ENCODE peak calls at places on chromosomes 2 and 18, in nine cellular contexts. N is SK-MEL-5; Z is cardiac muscle cell; Q is T1000; U is H7; T is M059J; L is amygdala; O is stomach; V is naive thymus-derived CD8-positive, alpha-beta T cell. F is an unnamed sample.

GRCh38 chr2:54666131-54666637 is 57.3 kb upstream of the EML6 start:
- DNase-seq in N (no peak), Z (peak), Q (no peak), U (no peak), T (peak), L (no peak), O (peak), V (no peak), F (peak)

GRCh38 chr2:144078802-144079386 is 441.0 kb downstream of the ZEB2 start:
- DNase-seq in N (no peak), Z (no peak), Q (no peak), U (no peak), T (no peak), L (no peak), O (no peak), V (no peak), F (no peak)

GRCh38 chr2:217653240-217653639 is 349.6 kb downstream of the TNS1 start:
- DNase-seq in N (peak), Z (peak), Q (peak), U (no peak), T (peak), L (peak), O (no peak), V (no peak), F (peak)

GRCh38 chr18:28015671-28016070 is 161.3 kb downstream of the CDH2 start:
- DNase-seq in N (no peak), Z (no peak), Q (no peak), U (no peak), T (no peak), L (no peak), O (no peak), V (no peak), F (no peak)

GRCh38 chr2:96575790-96576456 is 39.4 kb downstream of the ARID5A start:
- DNase-seq in N (no peak), Z (no peak), Q (no peak), U (no peak), T (no peak), L (no peak), O (no peak), V (no peak), F (no peak)

GRCh38 chr2:52933878-52934277 is 833.7 kb upstream of the CHAC2 start:
- DNase-seq in N (no peak), Z (peak), Q (no peak), U (no peak), T (no peak), L (no peak), O (no peak), V (no peak), F (no peak)

GRCh38 chr2:169160926-169161481 is 91.6 kb downstream of the DHRS9 start:
- DNase-seq in N (no peak), Z (no peak), Q (no peak), U (no peak), T (no peak), L (no peak), O (no peak), V (no peak), F (peak)

GRCh38 chr18:10401489-10401888 is 52.9 kb upstream of the APCDD1 start:
- DNase-seq in N (no peak), Z (no peak), Q (no peak), U (no peak), T (peak), L (no peak), O (no peak), V (no peak), F (no peak)

GRCh38 chr2:54531558-54531957 is 75.4 kb downstream of the SPTBN1 start:
- DNase-seq in N (peak), Z (no peak), Q (no peak), U (no peak), T (peak), L (no peak), O (no peak), V (no peak), F (peak)

GRCh38 chr2:144939590-144939989 is 419.7 kb upstream of the ZEB2 start:
- DNase-seq in N (no peak), Z (no peak), Q (no peak), U (no peak), T (no peak), L (no peak), O (no peak), V (no peak), F (no peak)

GRCh38 chr2:199488772-199489400 is 31.1 kb upstream of the SATB2 start:
- DNase-seq in N (peak), Z (peak), Q (no peak), U (peak), T (peak), L (peak), O (peak), V (no peak), F (peak)

GRCh38 chr2:151560289-151560688 is 150.6 kb downstream of the RIF1 start:
- DNase-seq in N (peak), Z (peak), Q (peak), U (no peak), T (peak), L (no peak), O (no peak), V (no peak), F (peak)

GRCh38 chr2:188474316-188474715 is 182.6 kb downstream of the GULP1 start:
- DNase-seq in N (no peak), Z (no peak), Q (no peak), U (no peak), T (peak), L (no peak), O (no peak), V (no peak), F (peak)

GRCh38 chr2:46796843-46797625 is 118.6 kb downstream of the MCFD2 start:
- DNase-seq in N (no peak), Z (no peak), Q (no peak), U (no peak), T (no peak), L (no peak), O (no peak), V (no peak), F (no peak)

GRCh38 chr18:3514312-3515216 is 64.6 kb downstream of the TGIF1 start:
- DNase-seq in N (no peak), Z (no peak), Q (no peak), U (no peak), T (peak), L (no peak), O (no peak), V (no peak), F (peak)

GRCh38 chr2:10717630-10718029 is 3.8 kb upstream of the ATP6V1C2 start:
- DNase-seq in N (no peak), Z (peak), Q (peak), U (no peak), T (peak), L (no peak), O (no peak), V (no peak), F (peak)

GRCh38 chr2:162478721-162479129 is 134.8 kb downstream of the GCA start:
- DNase-seq in N (no peak), Z (no peak), Q (no peak), U (no peak), T (peak), L (no peak), O (no peak), V (no peak), F (peak)

GRCh38 chr2:157233506-157233905 is 24.0 kb upstream of the GALNT5 start:
- DNase-seq in N (no peak), Z (peak), Q (no peak), U (no peak), T (peak), L (no peak), O (no peak), V (no peak), F (peak)

GRCh38 chr2:163656622-163657021 is 79.2 kb downstream of the FIGN start:
- DNase-seq in N (no peak), Z (peak), Q (no peak), U (no peak), T (no peak), L (no peak), O (no peak), V (no peak), F (no peak)

GRCh38 chr2:221085936-221086335 is 486.2 kb downstream of the EPHA4 start:
- DNase-seq in N (no peak), Z (no peak), Q (no peak), U (no peak), T (no peak), L (no peak), O (no peak), V (no peak), F (no peak)